ENCODE peak calls at places on chromosomes 1 and 21, in nine cellular contexts. U, J, C, D, W, R, Q, Y and M are unnamed samples.
A peak's percentile ranks its signal among the peaks of the same experiment; 100 is the strongest.

GRCh38 chr1:185608166-185608565 is 126.0 kb upstream of the HMCN1 start:
- DNase-seq in R (no peak), U (no peak), Y (no peak), Q (no peak), W (no peak), J (no peak), C (no peak), D (no peak), M (no peak)

GRCh38 chr21:42299324-42300044 is 15.7 kb downstream of the TFF3 start:
- DNase-seq in Q (no peak), Y (no peak), D (no peak), W (no peak), C (no peak), J (no peak), U (peak; percentile 33), R (no peak), M (no peak)

GRCh38 chr1:156873659-156874058 is 13.0 kb downstream of the NTRK1 start:
- DNase-seq in Y (no peak), W (no peak), C (no peak), J (no peak), U (no peak), Q (no peak), R (no peak), D (no peak), M (no peak)

GRCh38 chr1:33147997-33148314 is 33.9 kb downstream of the TRIM62 start:
- DNase-seq in Y (no peak), J (no peak), U (peak; percentile 49), D (no peak), R (no peak), Q (no peak), W (no peak), C (peak; percentile 47), M (no peak)

GRCh38 chr1:226149806-226150205 is 36.7 kb downstream of the ACBD3 start:
- DNase-seq in J (no peak), Y (no peak), U (peak; percentile 25), D (no peak), Q (no peak), R (no peak), C (no peak), W (peak; percentile 56), M (peak; percentile 5)

GRCh38 chr1:168974117-168974516 is 132.4 kb upstream of the ATP1B1 start:
- DNase-seq in U (peak; percentile 33), R (no peak), W (no peak), Q (no peak), D (no peak), Y (no peak), J (no peak), C (no peak), M (no peak)

GRCh38 chr1:193542668-193543067 is 356.3 kb upstream of the B3GALT2 start:
- DNase-seq in W (no peak), Y (no peak), D (no peak), J (peak; percentile 26), Q (no peak), U (no peak), R (no peak), C (no peak), M (no peak)

GRCh38 chr1:85268801-85269585 is 7.4 kb downstream of the BCL10 start:
- DNase-seq in U (no peak), R (no peak), W (no peak), C (no peak), J (no peak), Y (no peak), Q (no peak), D (no peak), M (no peak)

GRCh38 chr1:28087614-28088167 is 719 bp downstream of the EYA3 start:
- DNase-seq in Q (no peak), D (peak; percentile 46), U (peak; percentile 16), C (no peak), R (no peak), W (no peak), Y (no peak), J (no peak), M (no peak)

GRCh38 chr1:28926629-28927441 is 12.5 kb downstream of the EPB41 start:
- DNase-seq in C (no peak), R (no peak), Y (no peak), U (peak; percentile 52), D (no peak), J (no peak), W (no peak), Q (no peak), M (no peak)

GRCh38 chr1:198241553-198241952 is 84.8 kb downstream of the NEK7 start:
- DNase-seq in J (no peak), W (no peak), R (no peak), D (no peak), C (no peak), Q (no peak), U (no peak), Y (no peak), M (no peak)

GRCh38 chr1:243529512-243529911 is 273.7 kb downstream of the SDCCAG8 start:
- DNase-seq in Q (no peak), J (no peak), R (no peak), D (no peak), U (no peak), Y (no peak), C (no peak), W (no peak), M (no peak)

GRCh38 chr1:55127827-55128343 is 87.3 kb downstream of the USP24 start:
- DNase-seq in R (no peak), U (peak; percentile 43), Q (no peak), C (no peak), D (no peak), J (no peak), W (no peak), Y (no peak), M (no peak)

GRCh38 chr1:106289265-106289664 is 767.2 kb upstream of the PRMT6 start:
- DNase-seq in C (no peak), U (no peak), Y (no peak), W (no peak), J (no peak), Q (no peak), D (no peak), R (no peak), M (no peak)

GRCh38 chr1:150484861-150485260 is 2.4 kb upstream of the TARS2 start:
- DNase-seq in J (no peak), Y (peak; percentile 1), D (no peak), Q (no peak), C (no peak), U (peak; percentile 51), W (no peak), R (no peak), M (no peak)

GRCh38 chr1:211386931-211387330 is 60.3 kb downstream of the TRAF5 start:
- DNase-seq in Y (no peak), R (no peak), W (no peak), C (no peak), D (no peak), J (no peak), U (peak; percentile 77), Q (no peak), M (no peak)

GRCh38 chr1:182198006-182198605 is 136.6 kb upstream of the ZNF648 start:
- DNase-seq in U (no peak), Q (peak; percentile 66), R (no peak), J (no peak), C (no peak), W (no peak), Y (no peak), D (no peak), M (no peak)

GRCh38 chr1:224616761-224617409 is 768 bp downstream of the CNIH3 start:
- DNase-seq in Q (no peak), W (no peak), D (no peak), Y (no peak), U (no peak), C (peak; percentile 41), J (no peak), R (no peak), M (no peak)

GRCh38 chr1:151135433-151136385 is 10.7 kb downstream of the SEMA6C start:
- DNase-seq in J (no peak), U (no peak), W (no peak), R (no peak), C (peak; percentile 32), D (no peak), Y (no peak), Q (peak; percentile 31), M (no peak)

GRCh38 chr1:202349263-202349928 is 897 bp downstream of the PPP1R12B start:
- DNase-seq in D (no peak), Q (no peak), Y (no peak), U (peak; percentile 86), C (no peak), R (no peak), J (peak; percentile 39), W (no peak), M (peak; percentile 61)

GRCh38 chr1:7207875-7208646 is 422.8 kb downstream of the CAMTA1 start:
- DNase-seq in C (peak; percentile 87), W (no peak), J (peak; percentile 37), Q (no peak), D (no peak), U (peak; percentile 52), Y (no peak), R (peak; percentile 56), M (no peak)
- TF ChIP-seq CTCF in C (peak; percentile 78), W (peak; percentile 44), J (peak; percentile 55), Q (no peak), D (no peak), U (peak; percentile 52), Y (peak; percentile 12), R (peak; percentile 81), M (peak; percentile 58)

DNA sequence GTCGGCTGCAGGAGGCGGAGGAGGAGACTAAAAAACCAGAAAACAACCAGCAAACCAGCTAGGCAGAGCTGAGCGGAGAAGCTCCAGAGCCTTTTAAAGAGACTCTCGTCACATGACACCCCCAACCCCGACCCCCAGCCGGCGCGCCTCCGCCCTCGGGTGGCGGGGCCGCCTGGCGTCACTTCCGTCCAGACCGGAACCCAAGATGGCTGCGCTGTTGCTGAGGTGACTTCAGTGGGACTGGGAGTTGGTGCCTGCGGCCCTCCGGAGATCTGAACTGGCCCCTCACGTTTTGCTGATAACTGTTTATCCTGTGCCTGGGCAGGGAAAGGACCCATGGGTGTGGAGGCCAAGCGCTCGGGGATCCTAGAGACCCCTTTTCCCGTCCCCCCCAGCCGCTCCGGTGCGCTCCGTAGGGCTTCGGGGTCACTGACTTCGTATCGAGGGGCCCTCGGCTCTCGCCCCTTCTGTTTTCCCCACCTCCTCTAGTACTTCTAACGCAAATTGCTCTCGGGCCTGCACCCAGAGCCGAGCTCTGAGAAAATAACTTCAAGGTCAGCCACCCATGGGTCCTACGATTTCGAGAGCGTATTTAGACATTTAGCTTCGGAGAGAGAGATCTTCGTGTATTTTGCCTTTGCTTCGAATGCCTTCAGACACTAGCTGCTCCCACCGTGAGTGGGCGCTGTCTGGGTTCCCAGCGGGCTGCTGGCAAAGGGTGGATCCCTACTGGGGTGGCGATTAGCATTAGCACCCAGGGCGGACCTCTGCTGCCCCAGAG is at the start of gene SDHC:
- DNase-seq in Y (peak; percentile 94), W (peak; percentile 88), U (peak; percentile 94), D (peak; percentile 89), C (peak; percentile 91), Q (peak; percentile 94), J (peak; percentile 86), R (peak; percentile 77), M (peak; percentile 70)
- TF ChIP-seq CTCF in Y (peak; percentile 29), W (peak; percentile 15), U (peak; percentile 54), D (no peak), C (no peak), Q (no peak), J (peak; percentile 54), R (peak; percentile 63), M (peak; percentile 39)

GRCh38 chr1:30697977-30698376 is 25.4 kb downstream of the MATN1 start:
- DNase-seq in R (no peak), Y (no peak), J (no peak), U (peak; percentile 38), D (peak; percentile 35), Q (peak; percentile 63), C (no peak), W (no peak), M (no peak)
- TF ChIP-seq CTCF in R (no peak), Y (no peak), J (no peak), U (no peak), D (no peak), Q (no peak), C (no peak), W (no peak), M (no peak)

GRCh38 chr1:63073530-63074306 is 248.6 kb upstream of the FOXD3 start:
- DNase-seq in Q (no peak), U (no peak), J (peak; percentile 1), Y (no peak), C (peak; percentile 43), R (no peak), D (no peak), W (no peak), M (no peak)
- TF ChIP-seq CTCF in Q (no peak), U (no peak), J (no peak), Y (no peak), C (no peak), R (peak; percentile 33), D (no peak), W (no peak), M (no peak)